ENCODE peak calls at places on chromosome 5, in seven cellular contexts. One of them, this sample, is unnamed.

GRCh38 chr5:17219006-17219422 is 1.6 kb downstream of the BASP1 start:
- DNase-seq in activated naive CD4-positive, alpha-beta T cell treated with anti-CD3 and anti-CD28 coated beads for 36 hours: no peak
- DNase-seq in Kasumi-1: no peak
- DNase-seq in occipital lobe: peak; percentile 35
- DNase-seq in caudate nucleus: peak; percentile 34
- DNase-seq in fibroblast of lung: peak; percentile 44
- DNase-seq in mucosa of descending colon: peak; percentile 62
- DNase-seq in this sample: no peak

GRCh38 chr5:103114440-103114839 is 5.5 kb downstream of the GIN1 start:
- DNase-seq in occipital lobe: no peak
- DNase-seq in caudate nucleus: no peak
- DNase-seq in mucosa of descending colon: no peak
- DNase-seq in Kasumi-1: no peak
- DNase-seq in fibroblast of lung: peak; percentile 58
- DNase-seq in activated naive CD4-positive, alpha-beta T cell treated with anti-CD3 and anti-CD28 coated beads for 36 hours: no peak
- DNase-seq in this sample: no peak

GRCh38 chr5:151068571-151069197 is 12.2 kb downstream of the TNIP1 start:
- DNase-seq in Kasumi-1: no peak
- DNase-seq in activated naive CD4-positive, alpha-beta T cell treated with anti-CD3 and anti-CD28 coated beads for 36 hours: peak; percentile 46
- DNase-seq in mucosa of descending colon: no peak
- DNase-seq in caudate nucleus: no peak
- DNase-seq in occipital lobe: no peak
- DNase-seq in fibroblast of lung: no peak
- DNase-seq in this sample: no peak

GRCh38 chr5:5419291-5420210 is 2.9 kb upstream of the ICE1 start:
- DNase-seq in activated naive CD4-positive, alpha-beta T cell treated with anti-CD3 and anti-CD28 coated beads for 36 hours: no peak
- DNase-seq in occipital lobe: no peak
- DNase-seq in fibroblast of lung: peak; percentile 89
- DNase-seq in caudate nucleus: no peak
- DNase-seq in mucosa of descending colon: no peak
- DNase-seq in Kasumi-1: peak; percentile 68
- DNase-seq in this sample: peak; percentile 68

GRCh38 chr5:139190125-139190524 is 8.0 kb downstream of the SIL1 start:
- DNase-seq in fibroblast of lung: peak; percentile 87
- DNase-seq in mucosa of descending colon: no peak
- DNase-seq in activated naive CD4-positive, alpha-beta T cell treated with anti-CD3 and anti-CD28 coated beads for 36 hours: no peak
- DNase-seq in caudate nucleus: no peak
- DNase-seq in occipital lobe: no peak
- DNase-seq in Kasumi-1: no peak
- DNase-seq in this sample: no peak

GRCh38 chr5:38680094-38680765 is 123.8 kb upstream of the LIFR start:
- DNase-seq in caudate nucleus: no peak
- DNase-seq in fibroblast of lung: no peak
- DNase-seq in Kasumi-1: no peak
- DNase-seq in activated naive CD4-positive, alpha-beta T cell treated with anti-CD3 and anti-CD28 coated beads for 36 hours: no peak
- DNase-seq in occipital lobe: no peak
- DNase-seq in mucosa of descending colon: no peak
- DNase-seq in this sample: no peak

GRCh38 chr5:144547098-144547499 is 376.4 kb downstream of the KCTD16 start:
- DNase-seq in mucosa of descending colon: no peak
- DNase-seq in Kasumi-1: no peak
- DNase-seq in fibroblast of lung: no peak
- DNase-seq in occipital lobe: no peak
- DNase-seq in caudate nucleus: no peak
- DNase-seq in activated naive CD4-positive, alpha-beta T cell treated with anti-CD3 and anti-CD28 coated beads for 36 hours: no peak
- DNase-seq in this sample: no peak

GRCh38 chr5:3010953-3011763 is 259.7 kb upstream of the IRX2 start:
- DNase-seq in mucosa of descending colon: no peak
- DNase-seq in caudate nucleus: no peak
- DNase-seq in activated naive CD4-positive, alpha-beta T cell treated with anti-CD3 and anti-CD28 coated beads for 36 hours: no peak
- DNase-seq in occipital lobe: no peak
- DNase-seq in Kasumi-1: no peak
- DNase-seq in fibroblast of lung: no peak
- DNase-seq in this sample: no peak

GRCh38 chr5:68376931-68377330 is 161.4 kb downstream of the PIK3R1 start:
- DNase-seq in fibroblast of lung: no peak
- DNase-seq in mucosa of descending colon: no peak
- DNase-seq in Kasumi-1: no peak
- DNase-seq in activated naive CD4-positive, alpha-beta T cell treated with anti-CD3 and anti-CD28 coated beads for 36 hours: no peak
- DNase-seq in occipital lobe: no peak
- DNase-seq in caudate nucleus: no peak
- DNase-seq in this sample: peak; percentile 82

GRCh38 chr5:33023649-33024048 is 312.5 kb downstream of the NPR3 start:
- DNase-seq in mucosa of descending colon: no peak
- DNase-seq in caudate nucleus: no peak
- DNase-seq in fibroblast of lung: peak; percentile 63
- DNase-seq in occipital lobe: no peak
- DNase-seq in activated naive CD4-positive, alpha-beta T cell treated with anti-CD3 and anti-CD28 coated beads for 36 hours: no peak
- DNase-seq in Kasumi-1: no peak
- DNase-seq in this sample: no peak

GRCh38 chr5:159441441-159441840 is 111.2 kb upstream of the IL12B start:
- DNase-seq in occipital lobe: no peak
- DNase-seq in Kasumi-1: no peak
- DNase-seq in mucosa of descending colon: no peak
- DNase-seq in fibroblast of lung: no peak
- DNase-seq in caudate nucleus: no peak
- DNase-seq in activated naive CD4-positive, alpha-beta T cell treated with anti-CD3 and anti-CD28 coated beads for 36 hours: no peak
- DNase-seq in this sample: peak; percentile 43

GRCh38 chr5:139665626-139666025 is 17.5 kb downstream of the CXXC5 start:
- DNase-seq in caudate nucleus: no peak
- DNase-seq in occipital lobe: no peak
- DNase-seq in mucosa of descending colon: no peak
- DNase-seq in Kasumi-1: no peak
- DNase-seq in fibroblast of lung: no peak
- DNase-seq in activated naive CD4-positive, alpha-beta T cell treated with anti-CD3 and anti-CD28 coated beads for 36 hours: no peak
- DNase-seq in this sample: no peak

GRCh38 chr5:154274828-154275185 is 84.3 kb downstream of the GALNT10 start:
- DNase-seq in mucosa of descending colon: no peak
- DNase-seq in Kasumi-1: no peak
- DNase-seq in activated naive CD4-positive, alpha-beta T cell treated with anti-CD3 and anti-CD28 coated beads for 36 hours: no peak
- DNase-seq in caudate nucleus: no peak
- DNase-seq in occipital lobe: no peak
- DNase-seq in fibroblast of lung: peak; percentile 83
- DNase-seq in this sample: peak; percentile 42

GRCh38 chr5:103452666-103453065 is 109.9 kb downstream of the NUDT12 start:
- DNase-seq in fibroblast of lung: peak; percentile 85
- DNase-seq in mucosa of descending colon: no peak
- DNase-seq in caudate nucleus: no peak
- DNase-seq in occipital lobe: no peak
- DNase-seq in Kasumi-1: no peak
- DNase-seq in activated naive CD4-positive, alpha-beta T cell treated with anti-CD3 and anti-CD28 coated beads for 36 hours: no peak
- DNase-seq in this sample: no peak

GRCh38 chr5:82349651-82350050 is 71.5 kb upstream of the RPS23 start:
- DNase-seq in Kasumi-1: peak; percentile 52
- DNase-seq in caudate nucleus: no peak
- DNase-seq in fibroblast of lung: no peak
- DNase-seq in occipital lobe: peak; percentile 17
- DNase-seq in activated naive CD4-positive, alpha-beta T cell treated with anti-CD3 and anti-CD28 coated beads for 36 hours: peak; percentile 79
- DNase-seq in mucosa of descending colon: no peak
- DNase-seq in this sample: peak; percentile 52